ENCODE peak calls at places on chromosomes 16 and 17, in seven cellular contexts. M is sciatic nerve; B is germinal center; N is NCI-H1930; W is stimulated activated CD4-positive, alpha-beta T cell treated with anti-CD3 and anti-CD28 coated beads, Interleukin-1b, Interleukin-23, amount 100 ng/mL, for 4 hours; Q is upper lobe of right lung; V is ovary. Z is an unnamed sample.
A peak's percentile ranks its signal among the peaks of the same experiment; 100 is the strongest.

GRCh38 chr16:22284637-22285515 is 12.3 kb upstream of the POLR3E start:
- DNase-seq in M (no peak), V (no peak), B (no peak), N (no peak), W (no peak), Q (no peak), Z (no peak)

GRCh38 chr16:79316004-79316458 is 284.5 kb downstream of the MAF start:
- DNase-seq in V (no peak), Q (no peak), N (no peak), B (peak; percentile 60), M (no peak), W (peak; percentile 32), Z (no peak)

GRCh38 chr17:43880420-43880991 is 26.8 kb downstream of the MPP2 start:
- DNase-seq in N (peak; percentile 19), B (peak; percentile 74), W (peak; percentile 32), Q (peak; percentile 71), M (peak; percentile 61), V (no peak), Z (no peak)

GRCh38 chr16:80759419-80760162 is 44.8 kb downstream of the CDYL2 start:
- DNase-seq in M (no peak), B (no peak), N (no peak), V (no peak), Q (no peak), W (no peak), Z (no peak)

GRCh38 chr16:15572329-15573001 is 70.5 kb downstream of the MARF1 start:
- DNase-seq in V (no peak), W (no peak), N (no peak), B (no peak), M (no peak), Q (no peak), Z (no peak)

GRCh38 chr17:7745748-7746470 is 28.4 kb downstream of the DNAH2 start:
- DNase-seq in V (peak; percentile 32), Q (peak; percentile 67), W (no peak), M (no peak), N (no peak), B (no peak), Z (no peak)

GRCh38 chr17:40061532-40062038 is 1.2 kb upstream of the THRA start:
- DNase-seq in Q (no peak), W (no peak), B (no peak), N (no peak), M (no peak), V (peak; percentile 40), Z (no peak)

GRCh38 chr16:85240982-85241924 is 129.0 kb upstream of the CIBAR2 start:
- DNase-seq in V (no peak), N (no peak), M (no peak), W (no peak), Q (no peak), B (no peak), Z (no peak)

GRCh38 chr16:55571-56136 is 2.0 kb downstream of the SNRNP25 start:
- DNase-seq in N (no peak), V (no peak), B (no peak), M (no peak), W (no peak), Q (no peak), Z (no peak)

GRCh38 chr17:37744961-37745800 is at the start of gene HNF1B:
- DNase-seq in B (peak; percentile 69), M (no peak), W (no peak), N (no peak), V (no peak), Q (peak; percentile 79), Z (peak; percentile 58)

GRCh38 chr16:4241601-4242270 is at the start of gene SRL:
- DNase-seq in B (no peak), Q (no peak), N (no peak), V (no peak), M (no peak), W (no peak), Z (no peak)

GRCh38 chr16:75246504-75247205 is 4.8 kb downstream of the BCAR1 start:
- DNase-seq in M (no peak), Q (no peak), W (no peak), V (peak; percentile 39), B (no peak), N (no peak), Z (no peak)

GRCh38 chr17:57940217-57940616 is 15.0 kb downstream of the CUEDC1 start:
- DNase-seq in W (no peak), B (peak; percentile 35), M (no peak), N (no peak), Q (no peak), V (no peak), Z (no peak)

GRCh38 chr17:79036609-79037008 is 12.6 kb downstream of the C1QTNF1 start:
- DNase-seq in V (no peak), M (peak; percentile 51), N (no peak), B (no peak), W (no peak), Q (no peak), Z (no peak)

GRCh38 chr17:78442648-78443128 is 64.2 kb downstream of the PGS1 start:
- DNase-seq in M (peak; percentile 75), Q (peak; percentile 90), W (no peak), V (no peak), B (no peak), N (no peak), Z (no peak)

GRCh38 chr16:1343428-1344242 is 8.0 kb downstream of the TSR3 start:
- DNase-seq in B (no peak), M (no peak), Q (no peak), W (no peak), V (no peak), N (no peak), Z (no peak)

GRCh38 chr17:79940381-79941087 is 95.1 kb downstream of the TBC1D16 start:
- DNase-seq in V (peak; percentile 28), B (no peak), N (no peak), Q (peak; percentile 57), W (no peak), M (peak; percentile 56), Z (no peak)

GRCh38 chr17:17076066-17076465 is 33.8 kb downstream of the MPRIP start:
- DNase-seq in W (no peak), V (no peak), N (no peak), B (no peak), M (peak; percentile 43), Q (peak; percentile 33), Z (no peak)

GRCh38 chr17:12691173-12691572 is 25.5 kb downstream of the MYOCD start:
- DNase-seq in M (no peak), B (no peak), Q (no peak), W (no peak), V (no peak), N (no peak), Z (no peak)

GRCh38 chr17:82871056-82871775 is 31.4 kb upstream of the ZNF750 start:
- DNase-seq in W (no peak), M (no peak), B (peak; percentile 89), V (no peak), Q (no peak), N (no peak), Z (no peak)

GRCh38 chr17:58092797-58093385 is 9.7 kb downstream of the DYNLL2 start:
- DNase-seq in V (no peak), Q (no peak), B (no peak), N (no peak), W (no peak), M (no peak), Z (no peak)

GRCh38 chr16:4301177-4301576 is 14.7 kb upstream of the GLIS2 start:
- DNase-seq in M (no peak), N (no peak), Q (no peak), B (no peak), W (no peak), V (no peak), Z (no peak)

GRCh38 chr17:164536-165235 is 16.8 kb downstream of the DOC2B start:
- DNase-seq in Q (peak; percentile 61), W (no peak), V (peak; percentile 74), M (no peak), B (no peak), N (peak; percentile 44), Z (no peak)